ENCODE peak calls at places on chromosomes 12 and 14, in four cellular contexts. One of them, this sample, is unnamed.

GRCh38 chr12:81465191-81465590 is 294.0 kb downstream of the PPFIA2 start:
- DNase-seq in NCI-H2081: no peak
- DNase-seq in LHCN-M2: no peak
- DNase-seq in left kidney: no peak
- DNase-seq in this sample: no peak

GRCh38 chr12:54526800-54527630 is 22.4 kb upstream of the PDE1B start:
- DNase-seq in LHCN-M2: peak; percentile 18
- DNase-seq in left kidney: peak; percentile 86
- DNase-seq in NCI-H2081: peak; percentile 13
- DNase-seq in this sample: no peak

GRCh38 chr14:68955164-68955921 is 23.8 kb downstream of the ACTN1 start:
- DNase-seq in left kidney: no peak
- DNase-seq in NCI-H2081: no peak
- DNase-seq in LHCN-M2: no peak
- DNase-seq in this sample: peak; percentile 55

GRCh38 chr12:132638541-132639408 is 20.2 kb downstream of the P2RX2 start:
- DNase-seq in left kidney: peak; percentile 77
- DNase-seq in LHCN-M2: peak; percentile 31
- DNase-seq in NCI-H2081: peak; percentile 14
- DNase-seq in this sample: no peak

GRCh38 chr12:107311682-107312081 is 218.3 kb upstream of the CRY1 start:
- DNase-seq in LHCN-M2: no peak
- DNase-seq in NCI-H2081: no peak
- DNase-seq in left kidney: no peak
- DNase-seq in this sample: no peak

GRCh38 chr12:27474344-27474743 is 27.8 kb downstream of the SMCO2 start:
- DNase-seq in NCI-H2081: no peak
- DNase-seq in left kidney: no peak
- DNase-seq in LHCN-M2: peak; percentile 86
- DNase-seq in this sample: no peak

GRCh38 chr14:65413739-65414045 is 1.2 kb downstream of the FUT8 start:
- DNase-seq in NCI-H2081: no peak
- DNase-seq in LHCN-M2: peak; percentile 15
- DNase-seq in left kidney: no peak
- DNase-seq in this sample: no peak

GRCh38 chr12:108342985-108343384 is 3.9 kb upstream of the CMKLR1 start:
- DNase-seq in LHCN-M2: no peak
- DNase-seq in left kidney: peak; percentile 76
- DNase-seq in NCI-H2081: no peak
- DNase-seq in this sample: no peak

GRCh38 chr12:53143355-53143754 is 37.2 kb upstream of the ZNF740 start:
- DNase-seq in NCI-H2081: no peak
- DNase-seq in LHCN-M2: no peak
- DNase-seq in left kidney: no peak
- DNase-seq in this sample: no peak